ENCODE peak calls at places on chromosomes 2 and 18, in eight cellular contexts. S is sciatic nerve, X is hepatic stellate cell, G is H4, T is MM.1S, N is NCI-H1105 treated with DMSO at 0.1 percent for 48 hours, I is NCI-H1694 treated with DMSO at 0.1 percent for 48 hours, M is fibroblast of the aortic adventitia. F is an unnamed sample.

GRCh38 chr2:69786105-69786504 is 43.4 kb upstream of the GMCL1 start:
- DNase-seq in M (no peak), G (no peak), S (no peak), I (no peak), X (no peak), N (no peak), T (no peak), F (no peak)

GRCh38 chr2:8249769-8250168 is 432.1 kb upstream of the ID2 start:
- DNase-seq in G (no peak), N (no peak), I (no peak), S (no peak), M (no peak), T (no peak), X (no peak), F (no peak)

GRCh38 chr2:9003366-9003615 is 193 bp downstream of the MBOAT2 start:
- DNase-seq in G (no peak), M (no peak), I (no peak), T (no peak), X (no peak), S (no peak), N (no peak), F (no peak)

GRCh38 chr2:7974086-7974485 is 707.8 kb upstream of the ID2 start:
- DNase-seq in G (no peak), S (no peak), T (no peak), X (no peak), M (no peak), I (no peak), N (no peak), F (no peak)

GRCh38 chr2:39615675-39616074 is 50.0 kb upstream of the TMEM178A start:
- DNase-seq in N (no peak), G (no peak), X (no peak), S (no peak), I (no peak), T (no peak), M (no peak), F (no peak)

GRCh38 chr2:20668871-20669475 is 2.0 kb downstream of the GDF7 start:
- DNase-seq in S (no peak), I (no peak), X (no peak), M (no peak), G (no peak), N (no peak), T (no peak), F (no peak)

GRCh38 chr18:48828713-48829442 is 121.9 kb downstream of the SMAD7 start:
- DNase-seq in S (peak), I (no peak), T (no peak), N (peak), M (no peak), G (no peak), X (no peak), F (no peak)

GRCh38 chr2:45675130-45675812 is 23.8 kb downstream of the PRKCE start:
- DNase-seq in N (peak), G (no peak), T (no peak), S (no peak), I (peak), M (peak), X (no peak), F (peak)

GRCh38 chr2:61658841-61659780 is 121.0 kb upstream of the XPO1 start:
- DNase-seq in G (peak), T (peak), N (no peak), M (peak), I (no peak), S (no peak), X (peak), F (peak)

GRCh38 chr2:59887348-59887747 is 666.1 kb downstream of the BCL11A start:
- DNase-seq in M (no peak), T (no peak), N (no peak), S (no peak), I (no peak), G (no peak), X (no peak), F (no peak)

GRCh38 chr18:80107396-80107795 is 1.7 kb upstream of the ADNP2 start:
- DNase-seq in I (no peak), N (no peak), G (no peak), M (no peak), T (no peak), X (no peak), S (no peak), F (no peak)

GRCh38 chr2:160096414-160096813 is 34.0 kb upstream of the PLA2R1 start:
- DNase-seq in X (no peak), N (no peak), G (no peak), M (no peak), T (no peak), I (no peak), S (no peak), F (no peak)

GRCh38 chr2:218828477-218828778 is 3.2 kb downstream of the PRKAG3 start:
- DNase-seq in I (no peak), S (no peak), G (no peak), X (no peak), N (no peak), T (no peak), M (no peak), F (no peak)

GRCh38 chr2:189318761-189319160 is 122.5 kb upstream of the WDR75 start:
- DNase-seq in I (no peak), N (no peak), X (no peak), M (peak), T (no peak), G (no peak), S (no peak), F (no peak)

GRCh38 chr2:222736301-222736700 is 64.8 kb downstream of the MOGAT1 start:
- DNase-seq in G (no peak), X (no peak), S (no peak), I (no peak), M (peak), N (no peak), T (no peak), F (peak)

GRCh38 chr2:137659616-137660015 is 304.7 kb upstream of the HNMT start:
- DNase-seq in X (peak), N (no peak), S (no peak), G (peak), M (no peak), I (peak), T (no peak), F (no peak)

GRCh38 chr2:239886781-239887180 is 138.4 kb downstream of the NDUFA10 start:
- DNase-seq in N (no peak), G (no peak), T (no peak), S (no peak), M (no peak), X (no peak), I (no peak), F (no peak)

GRCh38 chr2:26363323-26363722 is 16.7 kb upstream of the ADGRF3 start:
- DNase-seq in S (no peak), N (no peak), X (no peak), M (peak), G (no peak), T (no peak), I (no peak), F (no peak)

GRCh38 chr2:96330407-96330806 is 5.2 kb upstream of the NCAPH start:
- DNase-seq in I (no peak), G (peak), S (no peak), X (no peak), T (no peak), M (peak), N (no peak), F (peak)

GRCh38 chr2:23293063-23293462 is 91.9 kb upstream of the KLHL29 start:
- DNase-seq in G (no peak), T (no peak), S (peak), X (no peak), I (no peak), M (peak), N (no peak), F (peak)

GRCh38 chr2:133609664-133610063 is 41.4 kb upstream of the NCKAP5 start:
- DNase-seq in M (no peak), S (no peak), T (no peak), I (no peak), N (no peak), X (no peak), G (no peak), F (no peak)

GRCh38 chr2:26941486-26941885 is 29.0 kb upstream of the MAPRE3 start:
- DNase-seq in I (no peak), G (no peak), S (no peak), N (no peak), T (no peak), X (no peak), M (no peak), F (no peak)

GRCh38 chr2:129735576-129735975 is 243.9 kb upstream of the RAB6C start:
- DNase-seq in T (no peak), X (no peak), N (no peak), G (no peak), M (no peak), S (no peak), I (no peak), F (no peak)

GRCh38 chr2:106789185-106789584 is 96.8 kb downstream of the ST6GAL2 start:
- DNase-seq in T (no peak), M (no peak), X (no peak), I (no peak), G (peak), N (no peak), S (no peak), F (no peak)

GRCh38 chr2:46132996-46133395 is 164.2 kb upstream of the EPAS1 start:
- DNase-seq in N (no peak), M (no peak), S (no peak), G (no peak), X (no peak), T (no peak), I (no peak), F (no peak)

GRCh38 chr2:85797263-85797660 is 43.5 kb downstream of the ATOH8 start:
- DNase-seq in X (no peak), T (no peak), N (no peak), M (no peak), S (no peak), G (no peak), I (no peak), F (no peak)

GRCh38 chr2:132404056-132404455 is 12.5 kb upstream of the GPR39 start:
- DNase-seq in T (no peak), N (no peak), I (no peak), G (no peak), X (no peak), S (no peak), M (no peak), F (no peak)